ENCODE peak calls at places on chromosomes 1 and 21, in five cellular contexts. Q is stimulated activated CD8-positive, alpha-beta memory T cell treated with anti-CD3 and anti-CD28 coated beads, Interleukin-7, amount 100 ng/mL, for 1 hour; V is activated CD4-positive, alpha-beta T cell treated with anti-CD3 and anti-CD28 coated beads, Interleukin-2, amount 50 U/mL, for 4 hours; N is kidney glomerular epithelial cell; C is GM06990. Z is an unnamed sample.

GRCh38 chr1:22641906-22642636 is 1.4 kb upstream of the C1QC start:
- DNase-seq in Q (peak; percentile 25), V (peak; percentile 61), N (peak; percentile 8), C (peak; percentile 47), Z (peak; percentile 82)

GRCh38 chr1:243213045-243213787 is 41.9 kb downstream of the CEP170 start:
- DNase-seq in Q (no peak), V (no peak), N (no peak), C (no peak), Z (peak; percentile 12)

GRCh38 chr1:103367186-103367585 is 158.3 kb upstream of the RNPC3 start:
- DNase-seq in Q (no peak), V (no peak), N (no peak), C (no peak), Z (no peak)

GRCh38 chr1:165070675-165071074 is 285.8 kb downstream of the LMX1A start:
- DNase-seq in Q (no peak), V (no peak), N (no peak), C (no peak), Z (no peak)

GRCh38 chr1:173861731-173862145 is 6.1 kb downstream of the GAS5 start:
- DNase-seq in Q (no peak), V (no peak), N (no peak), C (no peak), Z (no peak)

GRCh38 chr21:36769051-36769867 is 70.3 kb downstream of the SIM2 start:
- DNase-seq in Q (no peak), V (no peak), N (no peak), C (no peak), Z (peak; percentile 89)

GRCh38 chr1:117067528-117068370 is 7.6 kb downstream of the TTF2 start:
- DNase-seq in Q (no peak), V (peak; percentile 24), N (peak; percentile 30), C (no peak), Z (peak; percentile 82)

GRCh38 chr1:188364927-188365449 is 1536.2 kb downstream of the PLA2G4A start:
- DNase-seq in Q (no peak), V (no peak), N (no peak), C (no peak), Z (no peak)

GRCh38 chr1:117416546-117417117 is 49.4 kb downstream of the MAN1A2 start:
- DNase-seq in Q (no peak), V (no peak), N (no peak), C (no peak), Z (no peak)

GRCh38 chr1:232899278-232899677 is 51.1 kb upstream of the NTPCR start:
- DNase-seq in Q (no peak), V (no peak), N (no peak), C (no peak), Z (no peak)

GRCh38 chr1:45960930-45961715 is 157.7 kb downstream of the MAST2 start:
- DNase-seq in Q (no peak), V (no peak), N (no peak), C (no peak), Z (no peak)

GRCh38 chr1:192983349-192983980 is 75.7 kb downstream of the UCHL5 start:
- DNase-seq in Q (no peak), V (no peak), N (no peak), C (no peak), Z (no peak)

GRCh38 chr1:92117526-92117925 is 37.4 kb downstream of the BTBD8 start:
- DNase-seq in Q (no peak), V (no peak), N (no peak), C (no peak), Z (no peak)

GRCh38 chr1:100187912-100188311 is 9.9 kb upstream of the LRRC39 start:
- DNase-seq in Q (no peak), V (no peak), N (peak; percentile 70), C (no peak), Z (peak; percentile 82)

GRCh38 chr1:46342084-46342656 is 1.6 kb downstream of the NSUN4 start:
- DNase-seq in Q (no peak), V (no peak), N (peak; percentile 43), C (no peak), Z (peak; percentile 67)

GRCh38 chr1:214072758-214073157 is 85.0 kb downstream of the PROX1 start:
- DNase-seq in Q (no peak), V (no peak), N (no peak), C (no peak), Z (no peak)

GRCh38 chr1:70204578-70204977 is 801 bp downstream of the LRRC40 start:
- DNase-seq in Q (no peak), V (no peak), N (no peak), C (no peak), Z (peak; percentile 37)

GRCh38 chr21:37047079-37047478 is 25.8 kb downstream of the PIGP start:
- DNase-seq in Q (no peak), V (no peak), N (no peak), C (no peak), Z (no peak)

GRCh38 chr1:165841582-165842362 is 14.4 kb downstream of the UCK2 start:
- DNase-seq in Q (no peak), V (no peak), N (no peak), C (no peak), Z (no peak)

GRCh38 chr1:18819986-18820790 is 39.3 kb downstream of the TAS1R2 start:
- DNase-seq in Q (no peak), V (no peak), N (no peak), C (no peak), Z (no peak)

GRCh38 chr1:92459871-92460320 is 26.8 kb downstream of the GFI1 start:
- DNase-seq in Q (no peak), V (no peak), N (no peak), C (no peak), Z (no peak)

GRCh38 chr1:23449918-23450317 is 25.4 kb upstream of the TCEA3 start:
- DNase-seq in Q (no peak), V (no peak), N (no peak), C (no peak), Z (no peak)

GRCh38 chr1:113905435-113905861 is 322 bp downstream of the DCLRE1B start:
- DNase-seq in Q (no peak), V (no peak), N (no peak), C (no peak), Z (no peak)

GRCh38 chr1:85361106-85361505 is 84.7 kb upstream of the BCL10 start:
- DNase-seq in Q (no peak), V (no peak), N (peak; percentile 84), C (no peak), Z (peak; percentile 91)

GRCh38 chr1:243483084-243483845 is 227.4 kb downstream of the SDCCAG8 start:
- DNase-seq in Q (no peak), V (no peak), N (no peak), C (no peak), Z (peak; percentile 57)

GRCh38 chr1:109895720-109896504 is 14.7 kb upstream of the CSF1 start:
- DNase-seq in Q (no peak), V (no peak), N (no peak), C (no peak), Z (no peak)

GRCh38 chr1:154812911-154813816 is 56.9 kb downstream of the KCNN3 start:
- DNase-seq in Q (no peak), V (no peak), N (peak; percentile 15), C (no peak), Z (peak; percentile 14)

GRCh38 chr21:46118305-46118870 is 20.5 kb downstream of the COL6A2 start:
- DNase-seq in Q (no peak), V (no peak), N (no peak), C (no peak), Z (no peak)

GRCh38 chr21:33971492-33972013 is 55.9 kb upstream of the ATP5PO start:
- DNase-seq in Q (no peak), V (no peak), N (peak; percentile 86), C (no peak), Z (peak; percentile 61)

GRCh38 chr1:162145280-162145965 is 75.9 kb downstream of the NOS1AP start:
- DNase-seq in Q (no peak), V (no peak), N (no peak), C (no peak), Z (peak; percentile 70)

Z was measured in astrocyte of the hippocampus.